ENCODE peak calls at places on chromosomes 2 and 18, in eight cellular contexts. B is AG10803; O is WTC11; M is PC-3; S is iPS-NIHi11; D is germinal center; P is effector memory CD8-positive, alpha-beta T cell; H is stimulated activated CD4-positive, alpha-beta T cell treated with anti-CD3 and anti-CD28 coated beads, Interleukin-1b, Interleukin-23, amount 100 ng/mL, for 24 hours. J is an unnamed sample.

GRCh38 chr2:16931441-16931840 is 265.8 kb upstream of the CYRIA start:
- DNase-seq in B (no peak), O (no peak), M (no peak), S (no peak), D (no peak), P (no peak), H (no peak), J (no peak)

GRCh38 chr18:63307555-63308200 is 11.9 kb downstream of the BCL2 start:
- DNase-seq in B (peak; percentile 51), O (no peak), M (no peak), S (no peak), D (no peak), P (no peak), H (no peak), J (peak; percentile 16)

GRCh38 chr2:235026137-235026536 is 74.3 kb downstream of the SH3BP4 start:
- DNase-seq in B (peak; percentile 87), O (no peak), M (peak; percentile 95), S (no peak), D (no peak), P (no peak), H (no peak), J (peak; percentile 93)

GRCh38 chr2:196182439-196183171 is 11.2 kb upstream of the STK17B start:
- DNase-seq in B (no peak), O (no peak), M (no peak), S (no peak), D (no peak), P (no peak), H (no peak), J (no peak)

GRCh38 chr2:190221438-190221837 is 98.2 kb downstream of the HIBCH start:
- DNase-seq in B (no peak), O (no peak), M (no peak), S (no peak), D (no peak), P (no peak), H (no peak), J (no peak)

GRCh38 chr18:211582-211981 is 53.2 kb downstream of the USP14 start:
- DNase-seq in B (no peak), O (no peak), M (no peak), S (no peak), D (no peak), P (no peak), H (no peak), J (no peak)

GRCh38 chr2:98459776-98460175 is 15.1 kb downstream of the INPP4A start:
- DNase-seq in B (no peak), O (no peak), M (peak; percentile 38), S (no peak), D (no peak), P (no peak), H (no peak), J (no peak)

GRCh38 chr18:24491882-24492281 is 31.4 kb downstream of the HRH4 start:
- DNase-seq in B (no peak), O (no peak), M (no peak), S (no peak), D (peak; percentile 13), P (peak; percentile 49), H (no peak), J (no peak)

GRCh38 chr2:201559067-201559710 is 84.1 kb downstream of the TMEM237 start:
- DNase-seq in B (no peak), O (no peak), M (no peak), S (no peak), D (no peak), P (no peak), H (no peak), J (no peak)

GRCh38 chr2:152558174-152559091 is 158.8 kb downstream of the PRPF40A start:
- DNase-seq in B (peak; percentile 94), O (no peak), M (peak; percentile 72), S (no peak), D (peak; percentile 7), P (no peak), H (no peak), J (peak; percentile 84)

GRCh38 chr18:48749768-48750167 is 201.0 kb downstream of the SMAD7 start:
- DNase-seq in B (peak; percentile 85), O (no peak), M (no peak), S (no peak), D (no peak), P (no peak), H (no peak), J (peak; percentile 92)

GRCh38 chr2:201127570-201127969 is 11.6 kb downstream of the CFLAR start:
- DNase-seq in B (peak; percentile 84), O (no peak), M (no peak), S (no peak), D (no peak), P (no peak), H (no peak), J (peak; percentile 94)

GRCh38 chr2:98188351-98189046 is 101.5 kb downstream of the VWA3B start:
- DNase-seq in B (peak; percentile 5), O (no peak), M (peak; percentile 63), S (no peak), D (peak; percentile 9), P (no peak), H (no peak), J (peak; percentile 12)

GRCh38 chr2:121178730-121179129 is 106.3 kb downstream of the TFCP2L1 start:
- DNase-seq in B (no peak), O (no peak), M (no peak), S (no peak), D (no peak), P (no peak), H (no peak), J (no peak)

GRCh38 chr2:103959174-103960125 is 894.5 kb upstream of the POU3F3 start:
- DNase-seq in B (peak; percentile 2), O (peak; percentile 59), M (peak; percentile 48), S (peak; percentile 63), D (peak; percentile 26), P (no peak), H (no peak), J (peak; percentile 40)

GRCh38 chr2:74516070-74516633 is 1.9 kb downstream of the TLX2 start:
- DNase-seq in B (peak; percentile 37), O (peak; percentile 93), M (no peak), S (peak; percentile 95), D (peak; percentile 98), P (no peak), H (no peak), J (peak; percentile 59)

GRCh38 chr2:179140546-179140945 is 90.6 kb upstream of the CCDC141 start:
- DNase-seq in B (no peak), O (no peak), M (no peak), S (no peak), D (no peak), P (no peak), H (no peak), J (no peak)

GRCh38 chr18:34158881-34159690 is 65.6 kb downstream of the NOL4 start:
- DNase-seq in B (no peak), O (peak; percentile 88), M (no peak), S (peak; percentile 76), D (no peak), P (no peak), H (no peak), J (peak; percentile 10)

GRCh38 chr2:134244587-134244986 is 9.3 kb upstream of the MGAT5 start:
- DNase-seq in B (peak; percentile 18), O (no peak), M (no peak), S (no peak), D (no peak), P (no peak), H (no peak), J (no peak)

GRCh38 chr18:29378739-29379138 is 1201.8 kb upstream of the CDH2 start:
- DNase-seq in B (no peak), O (no peak), M (peak; percentile 45), S (no peak), D (no peak), P (no peak), H (no peak), J (peak; percentile 16)

GRCh38 chr2:84970956-84971798 is at the start of gene KCMF1:
- DNase-seq in B (peak; percentile 77), O (peak; percentile 74), M (peak; percentile 75), S (peak; percentile 90), D (peak; percentile 78), P (peak; percentile 60), H (peak; percentile 36), J (peak; percentile 86)

GRCh38 chr18:78115896-78116561 is 863.6 kb upstream of the SALL3 start:
- DNase-seq in B (no peak), O (no peak), M (no peak), S (no peak), D (no peak), P (no peak), H (no peak), J (no peak)

GRCh38 chr18:3367491-3368091 is 82.4 kb upstream of the TGIF1 start:
- DNase-seq in B (peak; percentile 69), O (no peak), M (peak; percentile 48), S (no peak), D (no peak), P (no peak), H (no peak), J (peak; percentile 46)

GRCh38 chr2:33033524-33034150 is 86.9 kb downstream of the LTBP1 start:
- DNase-seq in B (peak; percentile 67), O (no peak), M (peak; percentile 72), S (no peak), D (no peak), P (no peak), H (no peak), J (peak; percentile 76)

GRCh38 chr2:231677632-231678104 is 30.7 kb upstream of the PTMA start:
- DNase-seq in B (peak; percentile 70), O (peak; percentile 87), M (peak; percentile 91), S (no peak), D (peak; percentile 76), P (peak; percentile 90), H (peak; percentile 67), J (peak; percentile 85)

GRCh38 chr2:7424481-7424880 is 507.3 kb downstream of the RNF144A start:
- DNase-seq in B (no peak), O (no peak), M (no peak), S (no peak), D (no peak), P (no peak), H (no peak), J (no peak)

J was measured in GM23248.